ENCODE peak calls at places on chromosomes 11 and 22, in ten cellular contexts. One of them, this sample, is unnamed. For H3K36me3, the result is how much of the 10 kb centered on the place peaks cover.

GRCh38 chr11:14972581-14973490 is 685 bp upstream of the CALCA start:
- DNase-seq in Peyer's patch: no peak
- DNase-seq in adrenal gland: no peak
- DNase-seq in brain microvascular endothelial cell: no peak
- DNase-seq in WERI-Rb-1: no peak
- DNase-seq in SJSA1: no peak
- DNase-seq in SK-N-SH: peak
- DNase-seq in H1: no peak
- DNase-seq in prostate gland: no peak
- DNase-seq in iPS DF 6.9: no peak
- DNase-seq in this sample: no peak

GRCh38 chr11:68584097-68584496 is 100.2 kb upstream of the GAL start:
- DNase-seq in SJSA1: peak
- DNase-seq in adrenal gland: peak
- DNase-seq in H1: peak
- DNase-seq in iPS DF 6.9: peak
- DNase-seq in Peyer's patch: peak
- DNase-seq in SK-N-SH: peak
- DNase-seq in prostate gland: no peak
- DNase-seq in WERI-Rb-1: peak
- DNase-seq in brain microvascular endothelial cell: peak
- DNase-seq in this sample: no peak

GRCh38 chr22:46783721-46784120 is 21.3 kb downstream of the TBC1D22A start:
- DNase-seq in SK-N-SH: no peak
- DNase-seq in iPS DF 6.9: no peak
- DNase-seq in brain microvascular endothelial cell: no peak
- DNase-seq in WERI-Rb-1: no peak
- DNase-seq in adrenal gland: no peak
- DNase-seq in Peyer's patch: no peak
- DNase-seq in prostate gland: no peak
- DNase-seq in H1: no peak
- DNase-seq in SJSA1: no peak
- DNase-seq in this sample: no peak

GRCh38 chr11:46309669-46310288 is 32.3 kb downstream of the CREB3L1 start:
- DNase-seq in Peyer's patch: no peak
- DNase-seq in WERI-Rb-1: no peak
- DNase-seq in brain microvascular endothelial cell: no peak
- DNase-seq in iPS DF 6.9: no peak
- DNase-seq in SJSA1: no peak
- DNase-seq in adrenal gland: no peak
- DNase-seq in SK-N-SH: no peak
- DNase-seq in H1: no peak
- DNase-seq in prostate gland: no peak
- DNase-seq in this sample: no peak

GRCh38 chr11:70296681-70297080 is 26.2 kb downstream of the PPFIA1 start:
- DNase-seq in SK-N-SH: no peak
- DNase-seq in prostate gland: no peak
- DNase-seq in brain microvascular endothelial cell: peak
- DNase-seq in iPS DF 6.9: no peak
- DNase-seq in Peyer's patch: no peak
- DNase-seq in H1: no peak
- DNase-seq in WERI-Rb-1: no peak
- DNase-seq in adrenal gland: no peak
- DNase-seq in SJSA1: no peak
- DNase-seq in this sample: no peak

GRCh38 chr11:75495749-75496641 is 29.7 kb downstream of the GDPD5 start:
- DNase-seq in Peyer's patch: no peak
- DNase-seq in brain microvascular endothelial cell: no peak
- DNase-seq in SJSA1: no peak
- DNase-seq in iPS DF 6.9: no peak
- DNase-seq in prostate gland: no peak
- DNase-seq in SK-N-SH: peak
- DNase-seq in H1: peak
- DNase-seq in adrenal gland: no peak
- DNase-seq in WERI-Rb-1: peak
- DNase-seq in this sample: no peak

GRCh38 chr22:41074941-41075710 is 17.3 kb upstream of the EP300 start:
- DNase-seq in SJSA1: no peak
- DNase-seq in WERI-Rb-1: no peak
- DNase-seq in H1: no peak
- DNase-seq in brain microvascular endothelial cell: no peak
- DNase-seq in adrenal gland: no peak
- DNase-seq in Peyer's patch: no peak
- DNase-seq in SK-N-SH: no peak
- DNase-seq in iPS DF 6.9: no peak
- DNase-seq in prostate gland: no peak
- DNase-seq in this sample: no peak

GRCh38 chr22:45742866-45743450 is 71.3 kb downstream of the ATXN10 start:
- DNase-seq in WERI-Rb-1: no peak
- DNase-seq in iPS DF 6.9: no peak
- DNase-seq in SK-N-SH: no peak
- DNase-seq in SJSA1: no peak
- DNase-seq in brain microvascular endothelial cell: peak
- DNase-seq in adrenal gland: peak
- DNase-seq in prostate gland: peak
- DNase-seq in Peyer's patch: no peak
- DNase-seq in H1: no peak
- DNase-seq in this sample: no peak

GRCh38 chr11:58963551-58964075 is 24.3 kb downstream of the GLYATL1 start:
- DNase-seq in brain microvascular endothelial cell: peak
- DNase-seq in Peyer's patch: no peak
- DNase-seq in SJSA1: no peak
- DNase-seq in H1: peak
- DNase-seq in adrenal gland: no peak
- DNase-seq in iPS DF 6.9: peak
- DNase-seq in WERI-Rb-1: peak
- DNase-seq in SK-N-SH: peak
- DNase-seq in prostate gland: peak
- DNase-seq in this sample: peak

GRCh38 chr11:126485021-126485781 is 129.7 kb downstream of the ST3GAL4 start:
- DNase-seq in prostate gland: no peak
- DNase-seq in H1: no peak
- DNase-seq in SJSA1: no peak
- DNase-seq in brain microvascular endothelial cell: peak
- DNase-seq in SK-N-SH: no peak
- DNase-seq in Peyer's patch: no peak
- DNase-seq in WERI-Rb-1: no peak
- DNase-seq in adrenal gland: no peak
- DNase-seq in iPS DF 6.9: no peak
- DNase-seq in this sample: no peak

GRCh38 chr11:86262387-86262786 is 17.8 kb downstream of the EED start:
- DNase-seq in SK-N-SH: no peak
- DNase-seq in WERI-Rb-1: no peak
- DNase-seq in SJSA1: no peak
- DNase-seq in Peyer's patch: no peak
- DNase-seq in H1: no peak
- DNase-seq in iPS DF 6.9: no peak
- DNase-seq in brain microvascular endothelial cell: no peak
- DNase-seq in adrenal gland: no peak
- DNase-seq in prostate gland: no peak
- DNase-seq in this sample: no peak
- H3K36me3 ChIP-seq in SK-N-SH: under half
- H3K36me3 ChIP-seq in WERI-Rb-1: under half
- H3K36me3 ChIP-seq in SJSA1: under half
- H3K36me3 ChIP-seq in Peyer's patch: under half
- H3K36me3 ChIP-seq in H1: under half
- H3K36me3 ChIP-seq in iPS DF 6.9: under half
- H3K36me3 ChIP-seq in brain microvascular endothelial cell: under half
- H3K36me3 ChIP-seq in adrenal gland: under half
- H3K36me3 ChIP-seq in prostate gland: under half
- H3K36me3 ChIP-seq in this sample: half or more

GRCh38 chr11:1729692-1730011 is 20.7 kb downstream of the IFITM10 start:
- DNase-seq in H1: no peak
- DNase-seq in brain microvascular endothelial cell: no peak
- DNase-seq in SJSA1: no peak
- DNase-seq in SK-N-SH: no peak
- DNase-seq in Peyer's patch: no peak
- DNase-seq in prostate gland: no peak
- DNase-seq in adrenal gland: no peak
- DNase-seq in iPS DF 6.9: no peak
- DNase-seq in WERI-Rb-1: no peak
- DNase-seq in this sample: no peak

GRCh38 chr11:1728281-1728680 is 22.1 kb downstream of the IFITM10 start:
- DNase-seq in SK-N-SH: no peak
- DNase-seq in H1: no peak
- DNase-seq in prostate gland: no peak
- DNase-seq in WERI-Rb-1: no peak
- DNase-seq in adrenal gland: peak
- DNase-seq in SJSA1: no peak
- DNase-seq in brain microvascular endothelial cell: no peak
- DNase-seq in iPS DF 6.9: no peak
- DNase-seq in Peyer's patch: no peak
- DNase-seq in this sample: no peak

GRCh38 chr11:1728931-1729691 is 21.3 kb downstream of the IFITM10 start:
- DNase-seq in SK-N-SH: no peak
- DNase-seq in Peyer's patch: no peak
- DNase-seq in brain microvascular endothelial cell: no peak
- DNase-seq in prostate gland: no peak
- DNase-seq in iPS DF 6.9: no peak
- DNase-seq in adrenal gland: peak
- DNase-seq in SJSA1: no peak
- DNase-seq in WERI-Rb-1: no peak
- DNase-seq in H1: no peak
- DNase-seq in this sample: no peak

GRCh38 chr11:1731451-1732059 is 18.8 kb downstream of the IFITM10 start:
- DNase-seq in adrenal gland: no peak
- DNase-seq in prostate gland: no peak
- DNase-seq in H1: no peak
- DNase-seq in SJSA1: no peak
- DNase-seq in brain microvascular endothelial cell: no peak
- DNase-seq in WERI-Rb-1: no peak
- DNase-seq in iPS DF 6.9: no peak
- DNase-seq in Peyer's patch: no peak
- DNase-seq in SK-N-SH: no peak
- DNase-seq in this sample: no peak

GRCh38 chr11:1730230-1730629 is 20.2 kb downstream of the IFITM10 start:
- DNase-seq in adrenal gland: peak
- DNase-seq in iPS DF 6.9: no peak
- DNase-seq in brain microvascular endothelial cell: no peak
- DNase-seq in H1: no peak
- DNase-seq in WERI-Rb-1: no peak
- DNase-seq in prostate gland: no peak
- DNase-seq in SJSA1: no peak
- DNase-seq in Peyer's patch: no peak
- DNase-seq in SK-N-SH: no peak
- DNase-seq in this sample: no peak
- H3K27ac ChIP-seq in adrenal gland: no peak
- H3K27ac ChIP-seq in iPS DF 6.9: no peak
- H3K27ac ChIP-seq in brain microvascular endothelial cell: no peak
- H3K27ac ChIP-seq in H1: no peak
- H3K27ac ChIP-seq in WERI-Rb-1: no peak
- H3K27ac ChIP-seq in prostate gland: no peak
- H3K27ac ChIP-seq in SJSA1: no peak
- H3K27ac ChIP-seq in Peyer's patch: no peak
- H3K27ac ChIP-seq in SK-N-SH: no peak
- H3K27ac ChIP-seq in this sample: no peak

DNA sequence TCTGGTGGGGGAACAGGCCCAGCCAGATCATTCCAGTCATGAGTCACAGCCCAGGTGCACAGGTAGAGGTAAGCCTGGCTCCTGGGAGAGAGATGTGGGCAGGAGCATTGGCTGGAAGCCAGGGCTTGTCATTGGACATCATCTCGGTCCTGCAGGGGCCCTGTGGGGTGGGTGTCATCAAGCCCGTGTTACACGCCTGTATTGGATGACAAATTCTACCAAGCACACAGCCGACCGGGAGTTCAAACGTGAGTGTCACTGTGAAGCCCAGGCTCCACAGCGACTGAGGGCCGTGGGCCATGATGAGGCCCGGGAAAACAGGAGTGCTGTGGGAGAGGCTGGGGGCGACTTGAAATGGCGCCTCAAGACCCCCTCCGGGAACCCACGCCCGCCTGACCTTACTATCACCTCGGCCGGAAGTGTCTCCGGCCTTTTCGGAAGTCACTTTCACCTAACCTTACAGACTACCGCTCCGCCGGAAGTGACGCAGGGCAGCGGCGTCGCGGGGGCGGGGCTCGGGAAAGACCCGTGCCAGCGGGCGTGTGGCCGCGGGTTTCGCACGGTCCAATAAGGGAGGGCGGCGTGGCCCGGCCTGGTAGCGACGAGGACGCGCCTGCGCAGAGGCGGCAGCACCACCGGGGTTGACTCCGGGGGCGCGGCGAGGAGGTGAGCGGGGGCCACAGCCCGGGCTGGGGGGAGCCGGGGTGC is at the start of gene FKBP2:
- DNase-seq in brain microvascular endothelial cell: peak
- DNase-seq in Peyer's patch: peak
- DNase-seq in H1: peak
- DNase-seq in adrenal gland: peak
- DNase-seq in WERI-Rb-1: peak
- DNase-seq in SJSA1: peak
- DNase-seq in SK-N-SH: peak
- DNase-seq in iPS DF 6.9: no peak
- DNase-seq in prostate gland: peak
- DNase-seq in this sample: peak
- H3K36me3 ChIP-seq in brain microvascular endothelial cell: under half
- H3K36me3 ChIP-seq in Peyer's patch: under half
- H3K36me3 ChIP-seq in H1: under half
- H3K36me3 ChIP-seq in adrenal gland: under half
- H3K36me3 ChIP-seq in WERI-Rb-1: under half
- H3K36me3 ChIP-seq in SJSA1: half or more
- H3K36me3 ChIP-seq in SK-N-SH: under half
- H3K36me3 ChIP-seq in iPS DF 6.9: under half
- H3K36me3 ChIP-seq in prostate gland: under half
- H3K36me3 ChIP-seq in this sample: under half

GRCh38 chr11:17796154-17796553 is 61.6 kb downstream of the KCNC1 start:
- DNase-seq in prostate gland: no peak
- DNase-seq in SJSA1: no peak
- DNase-seq in Peyer's patch: no peak
- DNase-seq in H1: no peak
- DNase-seq in brain microvascular endothelial cell: no peak
- DNase-seq in SK-N-SH: no peak
- DNase-seq in adrenal gland: no peak
- DNase-seq in WERI-Rb-1: no peak
- DNase-seq in iPS DF 6.9: no peak
- DNase-seq in this sample: no peak

GRCh38 chr11:17801166-17801565 is 66.6 kb downstream of the KCNC1 start:
- DNase-seq in H1: peak
- DNase-seq in SK-N-SH: no peak
- DNase-seq in SJSA1: no peak
- DNase-seq in Peyer's patch: no peak
- DNase-seq in WERI-Rb-1: no peak
- DNase-seq in adrenal gland: no peak
- DNase-seq in prostate gland: no peak
- DNase-seq in iPS DF 6.9: peak
- DNase-seq in brain microvascular endothelial cell: no peak
- DNase-seq in this sample: no peak

GRCh38 chr11:17798253-17798652 is 63.7 kb downstream of the KCNC1 start:
- DNase-seq in SJSA1: no peak
- DNase-seq in Peyer's patch: no peak
- DNase-seq in SK-N-SH: no peak
- DNase-seq in brain microvascular endothelial cell: no peak
- DNase-seq in adrenal gland: no peak
- DNase-seq in iPS DF 6.9: no peak
- DNase-seq in H1: no peak
- DNase-seq in WERI-Rb-1: no peak
- DNase-seq in prostate gland: peak
- DNase-seq in this sample: no peak

GRCh38 chr11:17799147-17799546 is 64.6 kb downstream of the KCNC1 start:
- DNase-seq in Peyer's patch: no peak
- DNase-seq in adrenal gland: no peak
- DNase-seq in brain microvascular endothelial cell: no peak
- DNase-seq in prostate gland: no peak
- DNase-seq in H1: no peak
- DNase-seq in SJSA1: no peak
- DNase-seq in iPS DF 6.9: no peak
- DNase-seq in SK-N-SH: no peak
- DNase-seq in WERI-Rb-1: no peak
- DNase-seq in this sample: no peak

GRCh38 chr11:17798716-17799115 is 64.1 kb downstream of the KCNC1 start:
- DNase-seq in brain microvascular endothelial cell: no peak
- DNase-seq in iPS DF 6.9: no peak
- DNase-seq in SK-N-SH: no peak
- DNase-seq in prostate gland: no peak
- DNase-seq in Peyer's patch: no peak
- DNase-seq in H1: no peak
- DNase-seq in WERI-Rb-1: no peak
- DNase-seq in SJSA1: no peak
- DNase-seq in adrenal gland: no peak
- DNase-seq in this sample: no peak
- H3K27ac ChIP-seq in brain microvascular endothelial cell: no peak
- H3K27ac ChIP-seq in iPS DF 6.9: no peak
- H3K27ac ChIP-seq in SK-N-SH: no peak
- H3K27ac ChIP-seq in prostate gland: no peak
- H3K27ac ChIP-seq in Peyer's patch: no peak
- H3K27ac ChIP-seq in H1: no peak
- H3K27ac ChIP-seq in WERI-Rb-1: no peak
- H3K27ac ChIP-seq in SJSA1: no peak
- H3K27ac ChIP-seq in adrenal gland: no peak
- H3K27ac ChIP-seq in this sample: no peak

This sample was measured in SK-N-MC.